ENCODE peak calls at places on chromosomes 13 and 19, in four cellular contexts. One of them, this sample, is unnamed.

GRCh38 chr13:27853345-27853744 is 61.1 kb downstream of the GSX1 start:
- DNase-seq in globus pallidus: no peak
- DNase-seq in activated gamma-delta T cell: no peak
- DNase-seq in A172: no peak
- DNase-seq in this sample: no peak

GRCh38 chr19:8526345-8527062 is 12.5 kb upstream of the ZNF414 start:
- DNase-seq in activated gamma-delta T cell: no peak
- DNase-seq in A172: peak
- DNase-seq in globus pallidus: peak
- DNase-seq in this sample: peak

GRCh38 chr13:99967884-99968520 is 3.6 kb downstream of the ZIC5 start:
- DNase-seq in globus pallidus: no peak
- DNase-seq in A172: no peak
- DNase-seq in activated gamma-delta T cell: no peak
- DNase-seq in this sample: peak

GRCh38 chr13:99989376-99990044 is 7.9 kb downstream of the ZIC2 start:
- DNase-seq in globus pallidus: no peak
- DNase-seq in A172: no peak
- DNase-seq in activated gamma-delta T cell: no peak
- DNase-seq in this sample: no peak

GRCh38 chr13:97367016-97367415 is 67.0 kb upstream of the RAP2A start:
- DNase-seq in A172: peak
- DNase-seq in activated gamma-delta T cell: no peak
- DNase-seq in globus pallidus: peak
- DNase-seq in this sample: peak

GRCh38 chr13:28338742-28339141 is 156.2 kb downstream of the FLT1 start:
- DNase-seq in A172: no peak
- DNase-seq in globus pallidus: no peak
- DNase-seq in activated gamma-delta T cell: no peak
- DNase-seq in this sample: no peak

GRCh38 chr19:1904385-1905070 is 671 bp upstream of the ADAT3 start:
- DNase-seq in activated gamma-delta T cell: no peak
- DNase-seq in globus pallidus: no peak
- DNase-seq in A172: peak
- DNase-seq in this sample: no peak

GRCh38 chr19:53945441-53945840 is 17.3 kb upstream of the CACNG8 start:
- DNase-seq in A172: peak
- DNase-seq in activated gamma-delta T cell: no peak
- DNase-seq in globus pallidus: no peak
- DNase-seq in this sample: no peak

GRCh38 chr19:54570316-54570715 is 3.3 kb upstream of the LILRA2 start:
- DNase-seq in globus pallidus: no peak
- DNase-seq in A172: no peak
- DNase-seq in activated gamma-delta T cell: no peak
- DNase-seq in this sample: no peak

GRCh38 chr19:3873151-3873550 is 4.3 kb upstream of the ZFR2 start:
- DNase-seq in activated gamma-delta T cell: no peak
- DNase-seq in globus pallidus: no peak
- DNase-seq in A172: no peak
- DNase-seq in this sample: no peak

GRCh38 chr13:25901460-25902376 is 150.1 kb downstream of the SHISA2 start:
- DNase-seq in globus pallidus: no peak
- DNase-seq in A172: peak
- DNase-seq in activated gamma-delta T cell: no peak
- DNase-seq in this sample: peak

GRCh38 chr13:53694814-53695533 is 666.4 kb downstream of the OLFM4 start:
- DNase-seq in A172: no peak
- DNase-seq in globus pallidus: no peak
- DNase-seq in activated gamma-delta T cell: no peak
- DNase-seq in this sample: no peak

GRCh38 chr13:107200491-107200890 is 632.6 kb upstream of the ARGLU1 start:
- DNase-seq in activated gamma-delta T cell: no peak
- DNase-seq in globus pallidus: no peak
- DNase-seq in A172: no peak
- DNase-seq in this sample: no peak

GRCh38 chr13:88627071-88627470 is 955.9 kb downstream of the SLITRK5 start:
- DNase-seq in activated gamma-delta T cell: no peak
- DNase-seq in A172: no peak
- DNase-seq in globus pallidus: no peak
- DNase-seq in this sample: no peak

GRCh38 chr19:18478545-18479311 is 40.8 kb upstream of the ISYNA1 start:
- DNase-seq in activated gamma-delta T cell: no peak
- DNase-seq in globus pallidus: peak
- DNase-seq in A172: peak
- DNase-seq in this sample: peak

GRCh38 chr19:30419581-30420180 is 47.5 kb downstream of the ZNF536 start:
- DNase-seq in A172: no peak
- DNase-seq in activated gamma-delta T cell: no peak
- DNase-seq in globus pallidus: peak
- DNase-seq in this sample: no peak

GRCh38 chr19:9044449-9044848 is 34.2 kb upstream of the MUC16 start:
- DNase-seq in globus pallidus: no peak
- DNase-seq in A172: no peak
- DNase-seq in activated gamma-delta T cell: no peak
- DNase-seq in this sample: no peak

GRCh38 chr19:50384685-50385535 is 763 bp downstream of the POLD1 start:
- DNase-seq in A172: peak
- DNase-seq in activated gamma-delta T cell: no peak
- DNase-seq in globus pallidus: no peak
- DNase-seq in this sample: no peak

GRCh38 chr13:45674908-45675307 is 27.2 kb upstream of the CBY2 start:
- DNase-seq in A172: peak
- DNase-seq in activated gamma-delta T cell: no peak
- DNase-seq in globus pallidus: no peak
- DNase-seq in this sample: no peak

GRCh38 chr19:5216141-5216847 is 124.3 kb downstream of the PTPRS start:
- DNase-seq in activated gamma-delta T cell: no peak
- DNase-seq in A172: no peak
- DNase-seq in globus pallidus: no peak
- DNase-seq in this sample: no peak

GRCh38 chr13:34085199-34085598 is 267.2 kb downstream of the RFC3 start:
- DNase-seq in activated gamma-delta T cell: no peak
- DNase-seq in globus pallidus: no peak
- DNase-seq in A172: no peak
- DNase-seq in this sample: no peak

GRCh38 chr13:75931116-75931515 is 295.0 kb downstream of the LMO7 start:
- DNase-seq in A172: no peak
- DNase-seq in globus pallidus: no peak
- DNase-seq in activated gamma-delta T cell: no peak
- DNase-seq in this sample: no peak

GRCh38 chr13:114285166-114285808 is 3.9 kb downstream of the UPF3A start:
- DNase-seq in globus pallidus: no peak
- DNase-seq in A172: no peak
- DNase-seq in activated gamma-delta T cell: no peak
- DNase-seq in this sample: peak

GRCh38 chr19:12052057-12052570 is 647 bp downstream of the ZNF878 start:
- DNase-seq in A172: no peak
- DNase-seq in globus pallidus: no peak
- DNase-seq in activated gamma-delta T cell: no peak
- DNase-seq in this sample: no peak

This sample was measured in Caki2.